ENCODE peak calls at places on chromosomes 7 and 10, in four cellular contexts. H is activated naive CD4-positive, alpha-beta T cell treated with anti-CD3 and anti-CD28 coated beads for 36 hours; S is fibroblast of lung; V is COR-L47. L is an unnamed sample.

GRCh38 chr7:7911339-7911738 is 57.3 kb upstream of the GLCCI1 start:
- DNase-seq in V (no peak), H (no peak), S (peak), L (peak)

GRCh38 chr10:99304027-99304856 is 24.9 kb upstream of the CNNM1 start:
- DNase-seq in S (peak), H (no peak), V (no peak), L (peak)

GRCh38 chr10:58735087-58735486 is 222.4 kb downstream of the BICC1 start:
- DNase-seq in S (no peak), V (no peak), H (no peak), L (no peak)

GRCh38 chr10:62661143-62661542 is 143.4 kb upstream of the ADO start:
- DNase-seq in V (no peak), S (no peak), H (no peak), L (no peak)

GRCh38 chr10:102612964-102613275 is 31.4 kb upstream of the TRIM8 start:
- DNase-seq in S (no peak), H (peak), V (no peak), L (no peak)

GRCh38 chr7:83655951-83656556 is 7.1 kb upstream of the SEMA3E start:
- DNase-seq in V (peak), H (peak), S (peak), L (peak)

GRCh38 chr10:71014021-71014782 is 125.8 kb upstream of the PCBD1 start:
- DNase-seq in S (no peak), H (no peak), V (no peak), L (no peak)

GRCh38 chr10:132170561-132171361 is 16.0 kb upstream of the DPYSL4 start:
- DNase-seq in V (no peak), S (no peak), H (no peak), L (no peak)

GRCh38 chr7:151503902-151504714 is 15.6 kb downstream of the RHEB start:
- DNase-seq in S (peak), V (no peak), H (no peak), L (peak)

GRCh38 chr7:14024406-14024805 is 34.9 kb upstream of the ETV1 start:
- DNase-seq in S (peak), V (no peak), H (no peak), L (no peak)

GRCh38 chr7:6640246-6640721 is 3.2 kb downstream of the ZNF316 start:
- DNase-seq in V (no peak), H (peak), S (peak), L (peak)

GRCh38 chr7:134351424-134351823 is 34.7 kb upstream of the SLC35B4 start:
- DNase-seq in S (no peak), H (peak), V (no peak), L (no peak)

GRCh38 chr10:123717336-123717735 is 51.2 kb downstream of the GPR26 start:
- DNase-seq in S (no peak), V (no peak), H (no peak), L (no peak)

GRCh38 chr7:158431941-158432347 is 155.7 kb downstream of the PTPRN2 start:
- DNase-seq in V (no peak), S (peak), H (no peak), L (peak)

GRCh38 chr7:151051108-151051507 is 2.8 kb downstream of the ASIC3 start:
- DNase-seq in S (peak), V (no peak), H (peak), L (peak)

GRCh38 chr10:125000366-125001312 is 58.7 kb downstream of the ZRANB1 start:
- DNase-seq in V (no peak), S (peak), H (peak), L (no peak)

GRCh38 chr10:102775973-102776669 is 32.4 kb downstream of the WBP1L start:
- DNase-seq in S (peak), V (no peak), H (peak), L (peak)

GRCh38 chr10:53401536-53401935 is 629.0 kb upstream of the MBL2 start:
- DNase-seq in H (no peak), S (no peak), V (no peak), L (no peak)

GRCh38 chr10:35289198-35289597 is 47.1 kb upstream of the CCNY start:
- DNase-seq in S (no peak), V (no peak), H (no peak), L (no peak)

GRCh38 chr7:33926535-33926934 is 21.2 kb downstream of the BMPER start:
- DNase-seq in V (no peak), H (no peak), S (peak), L (peak)

GRCh38 chr10:17872191-17873091 is 63.3 kb downstream of the MRC1 start:
- DNase-seq in V (no peak), S (peak), H (peak), L (peak)

GRCh38 chr7:137878333-137878961 is 31.7 kb upstream of the DGKI start:
- DNase-seq in V (no peak), H (no peak), S (peak), L (no peak)

GRCh38 chr10:125694874-125695273 is 11.9 kb upstream of the TEX36 start:
- DNase-seq in S (peak), V (no peak), H (no peak), L (peak)

GRCh38 chr10:47369251-47369894 is 14.7 kb downstream of the ZNF488 start:
- DNase-seq in S (no peak), H (no peak), V (no peak), L (no peak)

GRCh38 chr10:3892440-3893101 is 107.6 kb upstream of the KLF6 start:
- DNase-seq in S (peak), V (no peak), H (no peak), L (peak)

GRCh38 chr10:61733358-61733940 is 70.7 kb downstream of the CABCOCO1 start:
- DNase-seq in S (peak), V (peak), H (peak), L (peak)

GRCh38 chr10:94174838-94175237 is 181.1 kb downstream of the PLCE1 start:
- DNase-seq in H (no peak), S (no peak), V (no peak), L (no peak)

GRCh38 chr7:156240532-156240931 is 400.0 kb upstream of the RNF32 start:
- DNase-seq in H (no peak), V (no peak), S (no peak), L (no peak)

GRCh38 chr10:103854265-103854686 is 1.1 kb downstream of the SH3PXD2A start:
- DNase-seq in H (no peak), S (no peak), V (no peak), L (no peak)

GRCh38 chr7:111329367-111330234 is 232.7 kb downstream of the IMMP2L start:
- DNase-seq in V (no peak), S (peak), H (no peak), L (peak)

GRCh38 chr7:100220833-100221718 is 1.3 kb downstream of the PVRIG start:
- DNase-seq in S (no peak), H (peak), V (no peak), L (no peak)

GRCh38 chr10:24457661-24458318 is 248.9 kb downstream of the KIAA1217 start:
- DNase-seq in V (no peak), H (no peak), S (peak), L (peak)

GRCh38 chr7:47587389-47587788 is 5.5 kb upstream of the TNS3 start:
- DNase-seq in H (no peak), V (no peak), S (no peak), L (no peak)

GRCh38 chr10:6002809-6003500 is 25.6 kb upstream of the IL15RA start:
- DNase-seq in H (no peak), V (no peak), S (no peak), L (no peak)

GRCh38 chr7:132049462-132050304 is 493.3 kb upstream of the PODXL start:
- DNase-seq in H (peak), V (no peak), S (no peak), L (peak)

GRCh38 chr7:80263821-80264220 is 129.2 kb downstream of the GNAI1 start:
- DNase-seq in H (no peak), V (no peak), S (no peak), L (no peak)

GRCh38 chr7:91263359-91264082 is 712 bp upstream of the FZD1 start:
- DNase-seq in S (no peak), V (peak), H (peak), L (peak)

GRCh38 chr7:149753370-149754233 is 19.8 kb downstream of the ZNF467 start:
- DNase-seq in S (no peak), V (peak), H (no peak), L (peak)

GRCh38 chr10:105188737-105189463 is 547.8 kb downstream of the SORCS3 start:
- DNase-seq in S (peak), H (no peak), V (no peak), L (no peak)